ENCODE peak calls at places on chromosomes 16 and 17, in seven cellular contexts. D is EL; W is A172; Q is Right ventricle myocardium inferior; J is mucosa of gallbladder; X is activated CD4-positive, alpha-beta memory T cell treated with anti-CD3 and anti-CD28 coated beads for 36 hours; B is fibroblast of the aortic adventitia. G is an unnamed sample.

GRCh38 chr17:82493517-82493840 is 26.1 kb upstream of the FOXK2 start:
- DNase-seq in D (peak), W (no peak), Q (no peak), J (no peak), X (no peak), B (no peak), G (no peak)

GRCh38 chr17:79669861-79670260 is 59.0 kb upstream of the RBFOX3 start:
- DNase-seq in D (no peak), W (no peak), Q (no peak), J (no peak), X (no peak), B (no peak), G (no peak)

GRCh38 chr16:75402821-75403475 is 30.4 kb downstream of the CFDP1 start:
- DNase-seq in D (peak), W (peak), Q (no peak), J (no peak), X (no peak), B (peak), G (no peak)

GRCh38 chr16:56608043-56608875 is at the start of gene MT2A:
- DNase-seq in D (peak), W (peak), Q (peak), J (peak), X (peak), B (peak), G (peak)

GRCh38 chr16:2008009-2008526 is 1.6 kb downstream of the ZNF598 start:
- DNase-seq in D (peak), W (peak), Q (no peak), J (no peak), X (peak), B (peak), G (no peak)

GRCh38 chr16:47774661-47775060 is 313.5 kb downstream of the PHKB start:
- DNase-seq in D (peak), W (peak), Q (no peak), J (peak), X (no peak), B (peak), G (no peak)

GRCh38 chr17:15967706-15968399 is 22.9 kb downstream of the ADORA2B start:
- DNase-seq in D (no peak), W (no peak), Q (no peak), J (no peak), X (no peak), B (no peak), G (no peak)

GRCh38 chr16:87701505-87701921 is 64.3 kb downstream of the KLHDC4 start:
- DNase-seq in D (no peak), W (no peak), Q (no peak), J (no peak), X (no peak), B (no peak), G (no peak)

GRCh38 chr17:5785867-5786509 is 201.7 kb upstream of the NLRP1 start:
- DNase-seq in D (peak), W (peak), Q (no peak), J (no peak), X (no peak), B (peak), G (peak)

GRCh38 chr17:77645441-77646430 is 312.8 kb upstream of the TNRC6C start:
- DNase-seq in D (no peak), W (peak), Q (no peak), J (no peak), X (peak), B (no peak), G (no peak)

GRCh38 chr16:64406661-64407267 is 715.1 kb downstream of the CDH11 start:
- DNase-seq in D (no peak), W (no peak), Q (no peak), J (no peak), X (no peak), B (no peak), G (no peak)

GRCh38 chr17:11240841-11241610 is at the start of gene SHISA6:
- DNase-seq in D (no peak), W (no peak), Q (no peak), J (no peak), X (no peak), B (no peak), G (no peak)

GRCh38 chr17:83186226-83186625 is 106.8 kb downstream of the METRNL start:
- DNase-seq in D (no peak), W (no peak), Q (peak), J (no peak), X (no peak), B (no peak), G (no peak)

GRCh38 chr16:3490911-3491629 is 4.2 kb downstream of the C16orf90 start:
- DNase-seq in D (no peak), W (no peak), Q (no peak), J (no peak), X (peak), B (no peak), G (no peak)

GRCh38 chr16:69848635-69849545 is 86.8 kb downstream of the WWP2 start:
- DNase-seq in D (peak), W (peak), Q (peak), J (peak), X (no peak), B (peak), G (no peak)

GRCh38 chr17:16909472-16909871 is 62.4 kb downstream of the TNFRSF13B start:
- DNase-seq in D (no peak), W (no peak), Q (no peak), J (no peak), X (no peak), B (no peak), G (no peak)

GRCh38 chr17:82674656-82675475 is 23.6 kb downstream of the RAB40B start:
- DNase-seq in D (no peak), W (no peak), Q (no peak), J (peak), X (no peak), B (no peak), G (no peak)

GRCh38 chr17:2595736-2596135 is 2.3 kb downstream of the PAFAH1B1 start:
- DNase-seq in D (peak), W (no peak), Q (no peak), J (no peak), X (no peak), B (peak), G (no peak)

GRCh38 chr16:89595330-89596060 is 17.9 kb upstream of the DPEP1 start:
- DNase-seq in D (no peak), W (no peak), Q (no peak), J (no peak), X (no peak), B (no peak), G (no peak)

GRCh38 chr17:47810200-47810821 is 11.3 kb downstream of the OSBPL7 start:
- DNase-seq in D (peak), W (peak), Q (no peak), J (no peak), X (peak), B (peak), G (no peak)

G was measured in GM12864.